ENCODE peak calls at places on chromosomes 3 and 15, in eight cellular contexts. W is uterus; R is central memory CD4-positive, alpha-beta T cell; B is SW480; V is NCI-H1417; M is dermis blood vessel endothelial cell; P is stimulated activated CD8-positive, alpha-beta memory T cell treated with anti-CD3 and anti-CD28 coated beads, Interleukin-15, amount 100 ng/mL, for 24 hours; C is suprapubic skin. T is an unnamed sample.

GRCh38 chr15:98878172-98878571 is 129.4 kb downstream of the PGPEP1L start:
- DNase-seq in R (no peak), B (no peak), W (no peak), V (no peak), P (no peak), C (no peak), M (no peak), T (no peak)

GRCh38 chr15:73375755-73376305 is 7.1 kb upstream of the HCN4 start:
- DNase-seq in V (peak), M (no peak), B (no peak), C (no peak), W (no peak), R (no peak), P (no peak), T (no peak)

GRCh38 chr3:185270262-185270955 is 16.6 kb upstream of the EHHADH start:
- DNase-seq in R (no peak), C (no peak), M (peak), V (peak), B (peak), W (no peak), P (no peak), T (peak)

GRCh38 chr15:67173015-67173414 is 81.4 kb downstream of the AAGAB start:
- DNase-seq in W (no peak), R (no peak), V (no peak), B (no peak), C (no peak), P (no peak), M (no peak), T (no peak)

GRCh38 chr3:169846458-169847193 is 23.1 kb downstream of the LRRC31 start:
- DNase-seq in B (peak), W (no peak), C (no peak), R (no peak), V (no peak), P (no peak), M (no peak), T (no peak)

GRCh38 chr3:129560269-129560787 is 17.4 kb downstream of the H1-8 start:
- DNase-seq in C (no peak), W (peak), P (no peak), V (no peak), B (no peak), M (no peak), R (no peak), T (no peak)

GRCh38 chr15:79332824-79333510 is 22.1 kb downstream of the TMED3 start:
- DNase-seq in P (no peak), B (no peak), W (no peak), R (no peak), C (no peak), V (peak), M (no peak), T (no peak)

GRCh38 chr3:12661926-12662592 is 1.9 kb downstream of the RAF1 start:
- DNase-seq in M (no peak), C (no peak), V (no peak), R (no peak), P (no peak), B (no peak), W (no peak), T (no peak)

GRCh38 chr15:40343512-40343911 is 2.8 kb upstream of the CCDC9B start:
- DNase-seq in C (no peak), W (no peak), B (no peak), M (peak), R (no peak), P (no peak), V (no peak), T (peak)

GRCh38 chr3:52050571-52050970 is 5.8 kb downstream of the DUSP7 start:
- DNase-seq in C (no peak), V (no peak), W (no peak), R (no peak), B (no peak), M (no peak), P (no peak), T (no peak)

GRCh38 chr15:36029606-36030005 is 483.6 kb upstream of the DPH6 start:
- DNase-seq in R (no peak), B (no peak), V (no peak), M (no peak), P (no peak), W (no peak), C (no peak), T (no peak)

GRCh38 chr15:86044981-86045380 is 34.7 kb upstream of the AGBL1 start:
- DNase-seq in V (peak), C (no peak), W (no peak), B (no peak), P (no peak), M (no peak), R (no peak), T (no peak)

GRCh38 chr3:46228259-46229222 is 13.7 kb upstream of the CCR3 start:
- DNase-seq in C (no peak), M (no peak), V (no peak), P (no peak), W (no peak), B (no peak), R (no peak), T (no peak)

GRCh38 chr3:34859741-34860140 is 779.6 kb upstream of the ARPP21 start:
- DNase-seq in C (no peak), M (no peak), V (no peak), P (no peak), B (no peak), R (no peak), W (no peak), T (no peak)

GRCh38 chr15:80462836-80463512 is 58.8 kb downstream of the ARNT2 start:
- DNase-seq in W (no peak), V (no peak), P (no peak), C (no peak), B (no peak), M (no peak), R (no peak), T (no peak)

GRCh38 chr3:102125197-102125993 is 276.1 kb downstream of the NFKBIZ start:
- DNase-seq in C (no peak), M (no peak), V (no peak), B (no peak), W (no peak), P (no peak), R (no peak), T (no peak)

GRCh38 chr15:31149987-31150386 is 48.5 kb upstream of the TRPM1 start:
- DNase-seq in W (no peak), V (no peak), C (no peak), B (no peak), P (no peak), M (no peak), R (no peak), T (no peak)

GRCh38 chr3:52606373-52607085 is 70.1 kb downstream of the UQCC5 start:
- DNase-seq in M (peak), V (peak), R (no peak), B (peak), P (no peak), W (no peak), C (no peak), T (peak)

GRCh38 chr3:149224736-149225594 is 3.3 kb upstream of the CP start:
- DNase-seq in P (no peak), C (no peak), V (no peak), R (peak), M (peak), B (peak), W (no peak), T (peak)

GRCh38 chr3:188546835-188547670 is 393.1 kb downstream of the LPP start:
- DNase-seq in M (peak), R (no peak), V (no peak), B (peak), P (no peak), W (no peak), C (no peak), T (peak)

GRCh38 chr3:195752538-195753331 is 32.0 kb downstream of the MUC20 start:
- DNase-seq in M (no peak), W (no peak), R (no peak), B (no peak), P (no peak), V (no peak), C (no peak), T (no peak)

GRCh38 chr3:26827169-26827568 is 204.6 kb downstream of the LRRC3B start:
- DNase-seq in P (no peak), C (no peak), M (no peak), B (no peak), R (no peak), V (no peak), W (no peak), T (no peak)

GRCh38 chr3:126540342-126540849 is 16.4 kb downstream of the CHST13 start:
- DNase-seq in P (no peak), R (no peak), C (peak), V (no peak), B (peak), M (peak), W (peak), T (peak)

GRCh38 chr3:151925876-151926275 is 52.4 kb downstream of the SUCNR1 start:
- DNase-seq in R (no peak), W (no peak), V (no peak), B (no peak), P (no peak), M (peak), C (no peak), T (peak)

GRCh38 chr15:49238342-49238741 is 68.3 kb downstream of the GALK2 start:
- DNase-seq in W (peak), C (no peak), B (no peak), R (no peak), P (no peak), M (no peak), V (no peak), T (no peak)

GRCh38 chr15:68730491-68731317 is 90.0 kb downstream of the ANP32A start:
- DNase-seq in W (peak), B (peak), R (peak), V (peak), C (no peak), M (peak), P (no peak), T (peak)

GRCh38 chr3:6119367-6119766 is 741.5 kb upstream of the GRM7 start:
- DNase-seq in P (no peak), W (no peak), M (no peak), B (no peak), V (no peak), C (no peak), R (no peak), T (no peak)

GRCh38 chr15:59828871-59829270 is 139.8 kb upstream of the BNIP2 start:
- DNase-seq in R (no peak), W (no peak), M (no peak), B (no peak), C (no peak), V (no peak), P (no peak), T (no peak)

GRCh38 chr3:40262331-40262730 is 47.2 kb upstream of the EIF1B start:
- DNase-seq in W (no peak), V (no peak), R (no peak), B (no peak), C (no peak), M (no peak), P (no peak), T (no peak)

GRCh38 chr3:32553459-32553858 is 17.2 kb downstream of the DYNC1LI1 start:
- DNase-seq in B (no peak), P (no peak), C (no peak), V (no peak), R (no peak), M (no peak), W (no peak), T (no peak)

GRCh38 chr3:167346171-167346570 is 33.9 kb downstream of the ZBBX start:
- DNase-seq in M (no peak), C (no peak), P (no peak), V (peak), B (no peak), R (no peak), W (no peak), T (no peak)

GRCh38 chr3:132290833-132291232 is 26.4 kb upstream of the ACP3 start:
- DNase-seq in C (no peak), M (no peak), B (peak), V (no peak), P (no peak), R (no peak), W (no peak), T (no peak)

T was measured in dermis microvascular lymphatic vessel endothelial cell.